ENCODE peak calls at places on chromosomes 7 and 10, in ten cellular contexts. X is DMS79; Q is NCI-H1930; C is GM23338; O is mesendoderm; U is BE2C; E is EL; K is activated naive CD4-positive, alpha-beta T cell; P is KG1; H is aorta. A is an unnamed sample.

GRCh38 chr10:70648427-70648826 is 23.9 kb upstream of the ADAMTS14 start:
- DNase-seq in H (no peak), P (no peak), O (peak; percentile 74), U (no peak), X (no peak), C (peak; percentile 57), K (no peak), E (no peak), Q (no peak), A (no peak)

GRCh38 chr10:63977329-63977923 is 456.2 kb downstream of the REEP3 start:
- DNase-seq in P (no peak), K (no peak), C (peak; percentile 84), X (no peak), H (no peak), O (peak; percentile 84), E (peak; percentile 31), Q (no peak), U (peak; percentile 60), A (peak; percentile 5)

GRCh38 chr10:42630537-42631134 is 7.7 kb downstream of the ZNF33B start:
- DNase-seq in K (no peak), E (peak; percentile 3), X (no peak), U (no peak), H (no peak), P (no peak), Q (no peak), C (no peak), O (peak; percentile 3), A (no peak)

GRCh38 chr10:51867956-51868355 is 168.6 kb upstream of the CSTF2T start:
- DNase-seq in K (no peak), E (peak; percentile 69), X (no peak), P (no peak), O (no peak), U (no peak), Q (no peak), H (no peak), C (no peak), A (no peak)

GRCh38 chr7:17022915-17023314 is 141.1 kb upstream of the AGR3 start:
- DNase-seq in C (no peak), U (no peak), Q (no peak), H (no peak), O (no peak), E (no peak), P (no peak), K (no peak), X (no peak), A (no peak)

GRCh38 chr7:83469076-83469475 is 179.9 kb downstream of the SEMA3E start:
- DNase-seq in C (no peak), U (no peak), H (no peak), P (no peak), X (no peak), E (peak; percentile 70), O (no peak), Q (no peak), K (no peak), A (no peak)

GRCh38 chr7:64307254-64308018 is 6.3 kb upstream of the ZNF736 start:
- DNase-seq in C (peak; percentile 90), E (peak; percentile 87), K (peak; percentile 74), O (peak; percentile 63), P (peak; percentile 90), X (peak; percentile 93), H (peak; percentile 97), U (peak; percentile 85), Q (peak; percentile 87), A (peak; percentile 95)

GRCh38 chr7:100911484-100911883 is 15.8 kb upstream of the ACHE start:
- DNase-seq in O (no peak), P (no peak), Q (no peak), K (no peak), E (no peak), C (no peak), U (no peak), H (no peak), X (no peak), A (no peak)

GRCh38 chr7:140542226-140542625 is 62.9 kb upstream of the MKRN1 start:
- DNase-seq in O (no peak), C (no peak), H (peak; percentile 64), P (no peak), K (no peak), U (no peak), E (peak; percentile 57), Q (no peak), X (no peak), A (no peak)

GRCh38 chr7:111029574-111030357 is 61.2 kb upstream of the LRRN3 start:
- DNase-seq in X (peak; percentile 55), P (no peak), E (peak; percentile 32), H (no peak), K (no peak), O (no peak), Q (no peak), C (no peak), U (peak; percentile 32), A (peak; percentile 2)

A was measured in hippocampal formation.